ENCODE peak calls at places on chromosomes 5 and 9, in eight cellular contexts. S is activated CD4-positive, alpha-beta T cell treated with anti-CD3 and anti-CD28 coated beads, Interleukin-2, amount 50 U/mL, for 1 hour; R is cardiac muscle cell; W is stimulated activated CD8-positive, alpha-beta memory T cell treated with anti-CD3 and anti-CD28 coated beads, Interleukin-2, amount 100 ng/mL, for 48 hours; V is skeletal muscle cell; D is stimulated activated CD4-positive, alpha-beta T cell treated with anti-CD3 and anti-CD28 coated beads, Interleukin-15, amount 100 ng/mL, for 1 hour; M is activated T-cell treated with anti-CD3 and anti-CD28 coated beads, Interleukin-2, amount 50 U/mL, for 24 hours; A is H1. L is an unnamed sample.
A peak's percentile ranks its signal among the peaks of the same experiment; 100 is the strongest.

GRCh38 chr9:107734231-107735014 is 244.9 kb upstream of the KLF4 start:
- DNase-seq in S (no peak), M (no peak), D (no peak), W (no peak), V (peak; percentile 78), A (no peak), R (peak; percentile 96), L (no peak)

GRCh38 chr9:14515564-14516198 is 177.6 kb downstream of the ZDHHC21 start:
- DNase-seq in D (no peak), A (peak; percentile 73), R (no peak), M (no peak), S (no peak), W (no peak), V (peak; percentile 20), L (no peak)

GRCh38 chr5:132445640-132445923 is 45.0 kb downstream of the IRF1 start:
- DNase-seq in R (no peak), D (no peak), A (no peak), W (no peak), S (no peak), V (no peak), M (no peak), L (no peak)

GRCh38 chr5:6780802-6781391 is 67.7 kb downstream of the TENT4A start:
- DNase-seq in D (no peak), A (no peak), V (no peak), M (no peak), R (no peak), W (no peak), S (peak; percentile 21), L (no peak)

GRCh38 chr9:85258823-85259370 is 482.9 kb downstream of the AGTPBP1 start:
- DNase-seq in S (no peak), M (no peak), V (no peak), D (no peak), A (peak; percentile 67), R (peak; percentile 85), W (no peak), L (peak; percentile 9)

GRCh38 chr9:107242073-107243063 is 40.7 kb upstream of the RAD23B start:
- DNase-seq in V (no peak), A (no peak), W (no peak), R (no peak), M (no peak), S (no peak), D (no peak), L (peak; percentile 22)

GRCh38 chr9:109556061-109556460 is 58.0 kb upstream of the PTPN3 start:
- DNase-seq in S (no peak), W (no peak), A (no peak), R (no peak), M (no peak), V (no peak), D (no peak), L (peak; percentile 46)

GRCh38 chr5:14148890-14149671 is 5.9 kb downstream of the TRIO start:
- DNase-seq in W (no peak), M (no peak), A (no peak), R (no peak), V (no peak), D (no peak), S (no peak), L (no peak)

GRCh38 chr5:179345429-179346321 is at the start of gene ADAMTS2:
- DNase-seq in D (no peak), A (peak; percentile 72), S (no peak), M (peak; percentile 33), W (no peak), R (peak; percentile 82), V (peak; percentile 35), L (no peak)

GRCh38 chr5:148397968-148398595 is 14.3 kb downstream of the FBXO38 start:
- DNase-seq in M (no peak), S (no peak), A (peak; percentile 48), W (no peak), V (no peak), D (no peak), R (no peak), L (peak; percentile 32)

GRCh38 chr5:72172832-72173231 is 65.6 kb downstream of the MAP1B start:
- DNase-seq in R (no peak), V (no peak), W (no peak), D (no peak), A (no peak), M (no peak), S (no peak), L (no peak)

GRCh38 chr5:37054391-37054790 is 177.8 kb downstream of the NIPBL start:
- DNase-seq in S (no peak), A (no peak), R (no peak), V (no peak), D (no peak), M (no peak), W (no peak), L (no peak)

GRCh38 chr9:137665697-137666504 is 47.1 kb downstream of the EHMT1 start:
- DNase-seq in D (no peak), A (no peak), R (no peak), W (no peak), S (no peak), M (no peak), V (no peak), L (no peak)

GRCh38 chr9:91589101-91589553 is 165.5 kb upstream of the NFIL3 start:
- DNase-seq in V (peak; percentile 84), R (peak; percentile 94), S (no peak), W (no peak), M (no peak), D (no peak), A (no peak), L (no peak)

GRCh38 chr5:13640270-13640669 is 304.2 kb downstream of the DNAH5 start:
- DNase-seq in D (no peak), V (no peak), M (no peak), A (no peak), S (no peak), W (no peak), R (no peak), L (no peak)

GRCh38 chr5:69115526-69115925 is 21.7 kb downstream of the SLC30A5 start:
- DNase-seq in V (no peak), S (no peak), M (no peak), D (no peak), R (no peak), A (no peak), W (no peak), L (no peak)

GRCh38 chr5:55481293-55481900 is 53.4 kb downstream of the PLPP1 start:
- DNase-seq in M (no peak), V (peak; percentile 28), R (no peak), A (no peak), W (no peak), D (no peak), S (no peak), L (no peak)

GRCh38 chr5:136182618-136183017 is 10.3 kb downstream of the SMIM32 start:
- DNase-seq in A (no peak), W (no peak), D (no peak), M (no peak), S (no peak), R (peak; percentile 19), V (no peak), L (no peak)

GRCh38 chr5:132011561-132012384 is at the start of gene ACSL6:
- DNase-seq in A (peak; percentile 75), M (peak; percentile 67), W (no peak), D (peak; percentile 36), S (peak; percentile 44), V (no peak), R (no peak), L (peak; percentile 35)

GRCh38 chr9:136619742-136620440 is 42.8 kb upstream of the EGFL7 start:
- DNase-seq in R (peak; percentile 65), D (no peak), W (no peak), V (no peak), S (no peak), M (no peak), A (peak; percentile 45), L (no peak)

L was measured in LoVo.